ENCODE peak calls at places on chromosomes 13 and 19, in seven cellular contexts. One of them, this sample, is unnamed.

GRCh38 chr19:44164327-44164672 is 600 bp upstream of the ZNF226 start:
- DNase-seq in adrenal gland: no peak
- DNase-seq in Peyer's patch: no peak
- DNase-seq in astrocyte of the spinal cord: no peak
- DNase-seq in RWPE1: no peak
- DNase-seq in GM23338: no peak
- DNase-seq in psoas muscle: no peak
- DNase-seq in this sample: no peak

GRCh38 chr19:45763691-45764294 is 5.3 kb downstream of the SIX5 start:
- DNase-seq in adrenal gland: no peak
- DNase-seq in Peyer's patch: no peak
- DNase-seq in astrocyte of the spinal cord: no peak
- DNase-seq in RWPE1: no peak
- DNase-seq in GM23338: peak; percentile 41
- DNase-seq in psoas muscle: no peak
- DNase-seq in this sample: no peak

GRCh38 chr13:65959305-65959704 is 1270.8 kb downstream of the PCDH9 start:
- DNase-seq in adrenal gland: no peak
- DNase-seq in Peyer's patch: no peak
- DNase-seq in astrocyte of the spinal cord: no peak
- DNase-seq in RWPE1: no peak
- DNase-seq in GM23338: no peak
- DNase-seq in psoas muscle: no peak
- DNase-seq in this sample: no peak

GRCh38 chr13:43376596-43376995 is 353.2 kb downstream of the DNAJC15 start:
- DNase-seq in adrenal gland: no peak
- DNase-seq in Peyer's patch: no peak
- DNase-seq in astrocyte of the spinal cord: no peak
- DNase-seq in RWPE1: no peak
- DNase-seq in GM23338: no peak
- DNase-seq in psoas muscle: no peak
- DNase-seq in this sample: no peak

GRCh38 chr19:53813996-53814395 is 10.1 kb downstream of the NLRP12 start:
- DNase-seq in adrenal gland: no peak
- DNase-seq in Peyer's patch: no peak
- DNase-seq in astrocyte of the spinal cord: no peak
- DNase-seq in RWPE1: no peak
- DNase-seq in GM23338: no peak
- DNase-seq in psoas muscle: no peak
- DNase-seq in this sample: no peak

GRCh38 chr13:100512422-100512821 is 76.2 kb downstream of the GGACT start:
- DNase-seq in adrenal gland: no peak
- DNase-seq in Peyer's patch: no peak
- DNase-seq in astrocyte of the spinal cord: peak; percentile 61
- DNase-seq in RWPE1: no peak
- DNase-seq in GM23338: no peak
- DNase-seq in psoas muscle: no peak
- DNase-seq in this sample: no peak

GRCh38 chr13:72931311-72931710 is 127.5 kb upstream of the KLF5 start:
- DNase-seq in adrenal gland: no peak
- DNase-seq in Peyer's patch: no peak
- DNase-seq in astrocyte of the spinal cord: no peak
- DNase-seq in RWPE1: no peak
- DNase-seq in GM23338: no peak
- DNase-seq in psoas muscle: no peak
- DNase-seq in this sample: no peak

GRCh38 chr19:47549341-47549768 is 23.6 kb downstream of the ZNF541 start:
- DNase-seq in adrenal gland: no peak
- DNase-seq in Peyer's patch: no peak
- DNase-seq in astrocyte of the spinal cord: no peak
- DNase-seq in RWPE1: no peak
- DNase-seq in GM23338: no peak
- DNase-seq in psoas muscle: no peak
- DNase-seq in this sample: no peak

GRCh38 chr19:41225238-41226052 is 6.4 kb downstream of the AXL start:
- DNase-seq in adrenal gland: peak; percentile 95
- DNase-seq in Peyer's patch: peak; percentile 25
- DNase-seq in astrocyte of the spinal cord: peak; percentile 98
- DNase-seq in RWPE1: peak; percentile 96
- DNase-seq in GM23338: peak; percentile 80
- DNase-seq in psoas muscle: peak; percentile 79
- DNase-seq in this sample: peak; percentile 60

GRCh38 chr19:38617764-38618589 is at the start of gene MAP4K1:
- DNase-seq in adrenal gland: no peak
- DNase-seq in Peyer's patch: peak; percentile 95
- DNase-seq in astrocyte of the spinal cord: no peak
- DNase-seq in RWPE1: no peak
- DNase-seq in GM23338: peak; percentile 19
- DNase-seq in psoas muscle: peak; percentile 46
- DNase-seq in this sample: no peak

GRCh38 chr13:71374471-71375041 is 492.4 kb downstream of the DACH1 start:
- DNase-seq in adrenal gland: no peak
- DNase-seq in Peyer's patch: no peak
- DNase-seq in astrocyte of the spinal cord: no peak
- DNase-seq in RWPE1: no peak
- DNase-seq in GM23338: no peak
- DNase-seq in psoas muscle: no peak
- DNase-seq in this sample: no peak

GRCh38 chr19:43545981-43546380 is 13.0 kb downstream of the ZNF575 start:
- DNase-seq in adrenal gland: no peak
- DNase-seq in Peyer's patch: no peak
- DNase-seq in astrocyte of the spinal cord: no peak
- DNase-seq in RWPE1: no peak
- DNase-seq in GM23338: no peak
- DNase-seq in psoas muscle: no peak
- DNase-seq in this sample: no peak

GRCh38 chr19:57888107-57888493 is 737 bp downstream of the ZNF814 start:
- DNase-seq in adrenal gland: no peak
- DNase-seq in Peyer's patch: no peak
- DNase-seq in astrocyte of the spinal cord: no peak
- DNase-seq in RWPE1: no peak
- DNase-seq in GM23338: peak; percentile 45
- DNase-seq in psoas muscle: no peak
- DNase-seq in this sample: no peak

DNA sequence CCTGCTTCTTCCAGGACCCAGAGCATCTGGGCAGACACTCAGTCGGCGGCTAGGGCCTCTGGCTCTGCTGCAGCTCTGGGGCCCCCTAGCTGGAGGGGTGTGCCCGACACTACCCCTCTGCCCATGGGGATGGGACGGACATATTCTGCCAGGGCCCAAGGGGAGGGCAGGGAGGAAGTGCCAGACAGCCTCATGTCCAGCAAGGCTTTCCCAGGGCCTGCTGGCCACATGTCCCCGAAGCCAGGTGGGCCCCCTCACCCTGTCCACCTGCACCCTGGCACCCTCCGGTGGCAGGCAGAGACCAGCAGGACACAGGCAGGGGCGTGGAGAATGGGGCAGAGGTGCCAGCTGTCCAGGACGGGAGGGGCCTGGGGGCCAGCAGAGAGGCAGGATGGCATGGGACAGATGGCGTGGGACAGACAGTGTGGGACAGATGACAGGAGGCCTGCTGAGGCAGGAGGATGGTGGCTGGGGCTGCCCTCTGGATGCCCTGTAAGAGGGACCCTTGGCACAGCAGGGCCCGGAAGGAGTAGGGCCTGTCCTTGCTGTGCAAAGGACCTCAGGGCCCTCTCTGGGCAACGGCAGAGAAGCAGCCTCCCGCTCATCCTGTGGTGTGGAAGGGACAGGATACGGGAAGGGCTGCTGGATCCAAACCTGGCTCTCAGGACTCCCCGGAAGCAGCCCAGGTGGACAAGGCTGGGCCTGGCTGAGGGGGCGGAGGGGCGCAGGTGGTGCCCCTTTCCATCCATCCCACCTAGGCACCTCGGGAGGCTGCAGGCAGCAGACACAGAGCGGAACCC is 29.1 kb downstream of the CEBPG start:
- DNase-seq in adrenal gland: no peak
- DNase-seq in Peyer's patch: no peak
- DNase-seq in astrocyte of the spinal cord: no peak
- DNase-seq in RWPE1: no peak
- DNase-seq in GM23338: no peak
- DNase-seq in psoas muscle: no peak
- DNase-seq in this sample: no peak
- TF ChIP-seq CTCF in adrenal gland: no peak
- TF ChIP-seq CTCF in Peyer's patch: peak; percentile 49
- TF ChIP-seq CTCF in astrocyte of the spinal cord: no peak
- TF ChIP-seq CTCF in RWPE1: peak; percentile 23
- TF ChIP-seq CTCF in GM23338: peak; percentile 23
- TF ChIP-seq CTCF in psoas muscle: peak; percentile 17
- TF ChIP-seq CTCF in this sample: peak; percentile 15

DNA sequence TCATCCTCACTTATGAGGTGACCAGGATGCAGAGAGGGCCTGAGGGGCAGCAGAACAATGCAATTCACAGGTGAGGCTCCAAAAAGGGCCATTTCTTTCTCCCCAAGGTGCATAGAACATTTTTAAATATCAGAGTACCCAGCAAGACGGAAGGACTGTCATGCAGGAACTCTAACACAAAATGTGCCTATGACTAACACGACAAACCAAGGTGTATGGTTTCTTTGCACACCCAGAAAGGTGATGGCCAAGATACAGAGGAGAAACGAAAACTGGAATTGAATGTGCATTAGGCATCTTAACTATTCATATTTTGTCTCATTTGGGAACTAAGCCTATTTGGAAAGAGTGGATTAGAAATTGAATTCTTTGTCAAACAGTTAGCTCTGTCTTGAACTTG is 29.9 kb downstream of the SHISA2 start:
- DNase-seq in adrenal gland: no peak
- DNase-seq in Peyer's patch: no peak
- DNase-seq in astrocyte of the spinal cord: no peak
- DNase-seq in RWPE1: no peak
- DNase-seq in GM23338: no peak
- DNase-seq in psoas muscle: no peak
- DNase-seq in this sample: no peak
- TF ChIP-seq CTCF in adrenal gland: no peak
- TF ChIP-seq CTCF in Peyer's patch: no peak
- TF ChIP-seq CTCF in astrocyte of the spinal cord: no peak
- TF ChIP-seq CTCF in RWPE1: no peak
- TF ChIP-seq CTCF in GM23338: no peak
- TF ChIP-seq CTCF in psoas muscle: no peak
- TF ChIP-seq CTCF in this sample: no peak

GRCh38 chr13:85812282-85812681 is 13.1 kb upstream of the SLITRK6 start:
- DNase-seq in adrenal gland: no peak
- DNase-seq in Peyer's patch: no peak
- DNase-seq in astrocyte of the spinal cord: no peak
- DNase-seq in RWPE1: no peak
- DNase-seq in GM23338: no peak
- DNase-seq in psoas muscle: no peak
- DNase-seq in this sample: no peak

DNA sequence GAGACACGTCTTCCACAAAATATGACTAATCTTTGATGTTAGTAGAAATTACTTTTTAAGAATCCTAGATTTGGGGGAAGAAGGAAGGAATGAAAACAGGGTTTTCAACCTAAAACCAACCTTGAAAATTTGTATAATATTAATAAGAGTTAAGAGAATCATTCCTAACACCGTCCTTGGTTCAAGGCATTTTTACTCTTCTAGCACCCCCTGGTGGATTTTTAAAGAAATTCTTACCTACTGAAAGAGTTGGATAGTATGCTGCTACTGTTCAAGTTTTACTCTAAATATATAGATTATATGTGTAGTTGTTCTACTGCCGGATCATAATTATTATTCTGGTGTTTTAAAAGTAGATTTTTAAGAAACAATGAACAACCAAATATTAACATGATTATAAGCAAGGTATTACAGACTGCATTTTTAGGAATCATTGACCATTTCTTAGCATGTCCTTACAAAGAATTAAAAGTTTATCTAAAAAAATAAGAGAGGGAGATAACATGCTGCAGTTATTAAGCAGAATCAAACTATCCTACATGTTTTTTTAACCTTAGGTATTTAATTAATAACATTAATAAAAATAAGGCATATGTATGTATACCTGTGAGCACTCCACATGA is 7.4 kb upstream of the SLITRK6 start:
- DNase-seq in adrenal gland: no peak
- DNase-seq in Peyer's patch: no peak
- DNase-seq in astrocyte of the spinal cord: peak; percentile 69
- DNase-seq in RWPE1: peak; percentile 27
- DNase-seq in GM23338: peak; percentile 82
- DNase-seq in psoas muscle: no peak
- DNase-seq in this sample: no peak
- TF ChIP-seq CTCF in adrenal gland: peak; percentile 65
- TF ChIP-seq CTCF in Peyer's patch: peak; percentile 47
- TF ChIP-seq CTCF in astrocyte of the spinal cord: peak; percentile 40
- TF ChIP-seq CTCF in RWPE1: peak; percentile 62
- TF ChIP-seq CTCF in GM23338: peak; percentile 55
- TF ChIP-seq CTCF in psoas muscle: peak; percentile 41
- TF ChIP-seq CTCF in this sample: peak; percentile 31

DNA sequence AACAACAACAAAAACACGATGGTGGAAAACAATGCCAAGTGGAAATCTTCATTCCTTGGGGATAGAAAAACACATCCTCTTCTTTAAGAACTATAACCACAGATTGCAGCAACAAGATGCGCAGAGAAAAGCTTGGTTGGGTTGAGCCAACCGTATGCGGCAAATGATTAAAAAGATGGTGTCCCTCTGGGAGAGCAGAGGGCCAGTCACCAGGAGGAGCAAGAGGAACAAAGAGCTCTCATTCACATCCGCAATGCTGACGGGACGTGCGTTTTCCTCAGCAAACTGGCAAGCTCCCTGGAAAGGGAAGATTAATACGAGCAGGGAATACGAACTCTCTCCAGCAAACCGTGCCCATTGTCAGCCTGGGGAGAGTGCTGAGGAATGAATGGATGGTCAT is 141.6 kb downstream of the KATNAL1 start:
- DNase-seq in adrenal gland: no peak
- DNase-seq in Peyer's patch: no peak
- DNase-seq in astrocyte of the spinal cord: peak; percentile 36
- DNase-seq in RWPE1: no peak
- DNase-seq in GM23338: peak; percentile 21
- DNase-seq in psoas muscle: peak; percentile 30
- DNase-seq in this sample: peak; percentile 19
- TF ChIP-seq CTCF in adrenal gland: no peak
- TF ChIP-seq CTCF in Peyer's patch: no peak
- TF ChIP-seq CTCF in astrocyte of the spinal cord: peak; percentile 50
- TF ChIP-seq CTCF in RWPE1: no peak
- TF ChIP-seq CTCF in GM23338: peak; percentile 28
- TF ChIP-seq CTCF in psoas muscle: no peak
- TF ChIP-seq CTCF in this sample: no peak

GRCh38 chr19:50500753-50501151 is 10.2 kb downstream of the JOSD2 start:
- DNase-seq in adrenal gland: no peak
- DNase-seq in Peyer's patch: no peak
- DNase-seq in astrocyte of the spinal cord: no peak
- DNase-seq in RWPE1: no peak
- DNase-seq in GM23338: no peak
- DNase-seq in psoas muscle: peak; percentile 82
- DNase-seq in this sample: peak; percentile 94

GRCh38 chr19:50498219-50499056 is 12.6 kb downstream of the JOSD2 start:
- DNase-seq in adrenal gland: no peak
- DNase-seq in Peyer's patch: no peak
- DNase-seq in astrocyte of the spinal cord: no peak
- DNase-seq in RWPE1: no peak
- DNase-seq in GM23338: no peak
- DNase-seq in psoas muscle: no peak
- DNase-seq in this sample: no peak

GRCh38 chr19:50501186-50501567 is 9.8 kb downstream of the JOSD2 start:
- DNase-seq in adrenal gland: no peak
- DNase-seq in Peyer's patch: no peak
- DNase-seq in astrocyte of the spinal cord: no peak
- DNase-seq in RWPE1: no peak
- DNase-seq in GM23338: no peak
- DNase-seq in psoas muscle: no peak
- DNase-seq in this sample: peak; percentile 71

GRCh38 chr19:50501568-50502475 is 9.2 kb downstream of the JOSD2 start:
- DNase-seq in adrenal gland: no peak
- DNase-seq in Peyer's patch: no peak
- DNase-seq in astrocyte of the spinal cord: no peak
- DNase-seq in RWPE1: no peak
- DNase-seq in GM23338: no peak
- DNase-seq in psoas muscle: peak; percentile 69
- DNase-seq in this sample: peak; percentile 92

GRCh38 chr19:50500060-50500752 is 10.8 kb downstream of the JOSD2 start:
- DNase-seq in adrenal gland: no peak
- DNase-seq in Peyer's patch: no peak
- DNase-seq in astrocyte of the spinal cord: no peak
- DNase-seq in RWPE1: no peak
- DNase-seq in GM23338: peak; percentile 68
- DNase-seq in psoas muscle: peak; percentile 83
- DNase-seq in this sample: peak; percentile 84
- TF ChIP-seq CTCF in adrenal gland: no peak
- TF ChIP-seq CTCF in Peyer's patch: no peak
- TF ChIP-seq CTCF in astrocyte of the spinal cord: peak; percentile 24
- TF ChIP-seq CTCF in RWPE1: no peak
- TF ChIP-seq CTCF in GM23338: peak; percentile 41
- TF ChIP-seq CTCF in psoas muscle: peak; percentile 19
- TF ChIP-seq CTCF in this sample: peak; percentile 71